ENCODE peak calls at places on chromosomes 5 and 9, in nine cellular contexts. G is neural progenitor cell; K is upper lobe of left lung; F is cardiac muscle cell; O is hepatocyte; W is fibroblast of the aortic adventitia; E is CD8-positive, alpha-beta T cell; V is adrenal gland; P is BE2C. N is an unnamed sample.

GRCh38 chr5:178377583-178378270 is 145.1 kb upstream of the PHYKPL start:
- DNase-seq in G (no peak), K (no peak), F (no peak), O (no peak), W (no peak), E (no peak), V (no peak), P (no peak), N (no peak)

GRCh38 chr5:14655146-14655741 is 9.3 kb upstream of the OTULIN start:
- DNase-seq in G (no peak), K (no peak), F (no peak), O (no peak), W (no peak), E (no peak), V (no peak), P (no peak), N (no peak)

GRCh38 chr9:123451011-123451410 is 95.0 kb downstream of the CRB2 start:
- DNase-seq in G (no peak), K (no peak), F (no peak), O (no peak), W (no peak), E (no peak), V (no peak), P (no peak), N (no peak)

GRCh38 chr5:155699385-155699784 is 627.6 kb upstream of the SGCD start:
- DNase-seq in G (peak; percentile 44), K (no peak), F (no peak), O (no peak), W (no peak), E (no peak), V (no peak), P (no peak), N (no peak)

GRCh38 chr9:19480345-19480744 is 71.5 kb downstream of the ACER2 start:
- DNase-seq in G (no peak), K (no peak), F (no peak), O (no peak), W (no peak), E (no peak), V (no peak), P (no peak), N (no peak)

GRCh38 chr5:144308211-144308610 is 137.5 kb downstream of the KCTD16 start:
- DNase-seq in G (no peak), K (no peak), F (no peak), O (no peak), W (no peak), E (no peak), V (no peak), P (no peak), N (no peak)

GRCh38 chr9:15287309-15287708 is 19.7 kb downstream of the TTC39B start:
- DNase-seq in G (peak; percentile 45), K (no peak), F (no peak), O (no peak), W (no peak), E (no peak), V (no peak), P (no peak), N (no peak)

GRCh38 chr5:133052317-133053175 is 733 bp downstream of the HSPA4 start:
- DNase-seq in G (peak; percentile 66), K (peak; percentile 95), F (peak; percentile 69), O (peak; percentile 81), W (peak; percentile 53), E (peak; percentile 32), V (peak; percentile 69), P (peak; percentile 79), N (peak; percentile 62)

GRCh38 chr9:109349431-109349846 is 28.6 kb upstream of the EPB41L4B start:
- DNase-seq in G (no peak), K (no peak), F (peak; percentile 96), O (peak; percentile 53), W (peak; percentile 93), E (no peak), V (peak; percentile 39), P (no peak), N (peak; percentile 91)

GRCh38 chr5:123094919-123095693 is 6.1 kb downstream of the PRDM6 start:
- DNase-seq in G (peak; percentile 76), K (peak; percentile 85), F (no peak), O (peak; percentile 47), W (peak; percentile 73), E (no peak), V (no peak), P (no peak), N (no peak)

GRCh38 chr9:128575469-128575868 is 23.1 kb downstream of the SPTAN1 start:
- DNase-seq in G (no peak), K (no peak), F (no peak), O (no peak), W (peak; percentile 85), E (no peak), V (no peak), P (no peak), N (peak; percentile 26)

GRCh38 chr5:170293273-170293672 is 4.3 kb downstream of the LCP2 start:
- DNase-seq in G (no peak), K (no peak), F (no peak), O (no peak), W (no peak), E (no peak), V (peak; percentile 43), P (no peak), N (no peak)

GRCh38 chr5:108345541-108346171 is 36.2 kb downstream of the FBXL17 start:
- DNase-seq in G (peak; percentile 41), K (no peak), F (peak; percentile 71), O (peak; percentile 65), W (peak; percentile 69), E (no peak), V (no peak), P (no peak), N (peak; percentile 76)

GRCh38 chr9:130023147-130023787 is 19.7 kb downstream of the FNBP1 start:
- DNase-seq in G (no peak), K (no peak), F (no peak), O (no peak), W (peak; percentile 36), E (no peak), V (no peak), P (no peak), N (no peak)

GRCh38 chr9:99873531-99873930 is 32.9 kb upstream of the STX17 start:
- DNase-seq in G (no peak), K (no peak), F (no peak), O (no peak), W (peak; percentile 33), E (no peak), V (no peak), P (no peak), N (peak; percentile 29)

GRCh38 chr9:79671558-79671957 is 99.8 kb downstream of the TLE4 start:
- DNase-seq in G (no peak), K (no peak), F (no peak), O (peak; percentile 66), W (no peak), E (no peak), V (no peak), P (no peak), N (no peak)
- TF ChIP-seq CTCF in G (no peak), K (no peak), F (no peak), O (no peak), W (no peak), E (no peak), V (no peak), P (no peak), N (no peak)

GRCh38 chr5:31375999-31376720 is 155.7 kb downstream of the DROSHA start:
- DNase-seq in G (no peak), K (no peak), F (no peak), O (no peak), W (no peak), E (no peak), V (no peak), P (no peak), N (no peak)
- H3K4me3 ChIP-seq in G (no peak overlapping the region), K (no peak overlapping the region), F (no peak overlapping the region), O (no peak overlapping the region), W (no peak overlapping the region), E (no peak overlapping the region), V (no peak overlapping the region), P (no peak overlapping the region), N (no peak overlapping the region)

DNA sequence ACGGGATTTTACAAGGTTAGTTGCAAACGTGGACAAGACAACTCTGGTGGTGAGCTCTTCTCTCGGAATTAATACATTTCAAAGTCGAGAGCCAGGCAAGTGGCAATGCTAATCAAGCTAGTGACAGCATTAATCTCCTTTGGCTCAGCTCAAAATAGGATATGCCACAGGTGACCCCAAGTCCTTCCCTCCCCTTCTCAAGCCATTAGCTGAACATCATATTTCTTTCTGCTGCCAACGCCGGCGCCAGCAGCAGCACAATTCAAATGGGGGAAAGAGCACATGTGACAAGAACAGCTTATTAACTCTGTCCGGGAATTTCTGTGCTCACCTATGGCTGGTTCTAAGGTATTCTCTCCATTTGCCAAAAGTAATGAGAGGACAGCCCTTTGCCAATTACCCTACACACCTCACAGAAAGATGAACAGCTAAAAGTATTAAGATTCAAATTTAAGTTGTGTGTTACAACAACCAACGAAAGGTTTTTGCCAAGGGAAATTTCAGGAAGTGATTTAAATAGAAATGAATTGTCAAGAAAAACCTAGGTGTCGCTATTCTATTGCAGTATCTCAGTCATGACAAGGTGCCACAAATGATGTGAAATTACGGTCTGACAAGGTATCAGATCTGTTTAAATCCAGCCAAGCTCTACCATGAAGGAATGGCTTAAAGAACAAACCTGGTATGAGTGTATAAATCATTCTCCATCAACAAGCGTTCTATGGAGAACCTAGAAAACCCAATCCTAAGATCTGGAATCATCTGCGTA is 189.9 kb downstream of the ATPSCKMT start:
- DNase-seq in G (no peak), K (no peak), F (no peak), O (no peak), W (no peak), E (no peak), V (no peak), P (no peak), N (no peak)
- TF ChIP-seq CTCF in G (no peak), K (no peak), F (no peak), O (no peak), W (no peak), E (no peak), V (no peak), P (no peak), N (no peak)

GRCh38 chr5:56343988-56344387 is 110.9 kb upstream of the ANKRD55 start:
- DNase-seq in G (no peak), K (no peak), F (no peak), O (no peak), W (no peak), E (no peak), V (no peak), P (no peak), N (no peak)

GRCh38 chr5:56345352-56345751 is 112.2 kb upstream of the ANKRD55 start:
- DNase-seq in G (no peak), K (no peak), F (no peak), O (no peak), W (no peak), E (no peak), V (no peak), P (no peak), N (no peak)

GRCh38 chr5:56346044-56346710 is 113.0 kb upstream of the ANKRD55 start:
- DNase-seq in G (no peak), K (no peak), F (no peak), O (no peak), W (no peak), E (no peak), V (no peak), P (no peak), N (no peak)

GRCh38 chr5:56344594-56344993 is 111.5 kb upstream of the ANKRD55 start:
- DNase-seq in G (no peak), K (no peak), F (no peak), O (no peak), W (no peak), E (no peak), V (no peak), P (no peak), N (no peak)

DNA sequence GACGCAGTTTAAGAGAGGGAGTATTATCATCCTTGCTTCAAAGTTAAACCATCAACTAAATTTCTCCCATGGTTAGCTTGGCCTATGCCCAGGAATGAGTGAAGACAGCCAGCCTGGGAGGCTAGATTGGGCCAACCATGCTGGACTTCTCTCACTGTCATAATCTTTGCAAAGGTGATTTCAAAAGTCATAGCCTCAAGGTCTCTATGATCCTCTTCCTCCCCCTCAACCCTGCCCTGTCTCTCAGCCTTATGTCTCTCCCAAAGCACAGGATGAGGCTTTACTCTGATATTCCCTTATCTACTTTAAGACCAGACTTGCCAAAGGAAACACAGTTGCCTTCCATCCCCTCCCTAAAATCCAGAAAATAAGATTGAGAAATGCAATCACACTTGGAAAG is 113.6 kb upstream of the ANKRD55 start:
- DNase-seq in G (no peak), K (no peak), F (no peak), O (no peak), W (no peak), E (no peak), V (no peak), P (no peak), N (peak; percentile 31)
- H3K4me3 ChIP-seq in G (no peak overlapping the region), K (no peak overlapping the region), F (no peak overlapping the region), O (no peak overlapping the region), W (no peak overlapping the region), E (no peak overlapping the region), V (no peak overlapping the region), P (no peak overlapping the region), N (no peak overlapping the region)